ENCODE peak calls at places on chromosomes 12 and 14, in four cellular contexts. Y is left ventricle myocardium inferior; F is hypothalamus; T is stimulated activated CD8-positive, alpha-beta memory T cell treated with anti-CD3 and anti-CD28 coated beads, Interleukin-7, amount 100 ng/mL, for 4 hours. X is an unnamed sample.

GRCh38 chr14:32230181-32230580 is 27.1 kb upstream of the RNU6-8 start:
- DNase-seq in Y (no peak), F (no peak), T (no peak), X (peak; percentile 85)

GRCh38 chr12:31833541-31833840 is 104.7 kb upstream of the AMN1 start:
- DNase-seq in Y (no peak), F (no peak), T (no peak), X (peak; percentile 44)

GRCh38 chr14:96598332-96598928 is 96.2 kb downstream of the PAPOLA start:
- DNase-seq in Y (no peak), F (no peak), T (no peak), X (no peak)

GRCh38 chr14:105854600-105855245 is 328.3 kb downstream of the TMEM121 start:
- DNase-seq in Y (peak; percentile 5), F (no peak), T (no peak), X (no peak)

GRCh38 chr14:33686218-33686617 is 264.7 kb downstream of the EGLN3 start:
- DNase-seq in Y (no peak), F (no peak), T (no peak), X (peak; percentile 79)

GRCh38 chr14:75522224-75522764 is at the start of gene BATF:
- DNase-seq in Y (no peak), F (no peak), T (peak; percentile 64), X (peak; percentile 12)

GRCh38 chr12:121167232-121167820 is 34.6 kb downstream of the P2RX7 start:
- DNase-seq in Y (no peak), F (no peak), T (no peak), X (no peak)

GRCh38 chr14:100526632-100527031 is 60.6 kb downstream of the BEGAIN start:
- DNase-seq in Y (peak; percentile 3), F (no peak), T (no peak), X (no peak)

GRCh38 chr14:33702293-33702692 is 248.6 kb downstream of the EGLN3 start:
- DNase-seq in Y (no peak), F (no peak), T (no peak), X (no peak)

GRCh38 chr14:85731198-85731597 is 201.3 kb downstream of the FLRT2 start:
- DNase-seq in Y (peak; percentile 35), F (no peak), T (no peak), X (no peak)

GRCh38 chr14:102930138-102930752 is 7.8 kb downstream of the AMN start:
- DNase-seq in Y (no peak), F (no peak), T (no peak), X (no peak)

GRCh38 chr12:82874935-82875334 is 188.2 kb downstream of the TMTC2 start:
- DNase-seq in Y (no peak), F (no peak), T (no peak), X (peak; percentile 84)

GRCh38 chr14:103626150-103626850 is 2.7 kb upstream of the KLC1 start:
- DNase-seq in Y (no peak), F (no peak), T (no peak), X (no peak)

GRCh38 chr14:77099425-77100167 is 1.5 kb downstream of the CIPC start:
- DNase-seq in Y (no peak), F (peak; percentile 28), T (no peak), X (peak; percentile 40)

GRCh38 chr14:32399920-32400319 is 70.8 kb downstream of the AKAP6 start:
- DNase-seq in Y (no peak), F (no peak), T (no peak), X (no peak)

GRCh38 chr14:90555126-90556049 is 158.6 kb downstream of the CALM1 start:
- DNase-seq in Y (no peak), F (peak; percentile 45), T (no peak), X (no peak)

GRCh38 chr14:87813691-87814090 is 179.3 kb downstream of the GALC start:
- DNase-seq in Y (no peak), F (no peak), T (no peak), X (no peak)

GRCh38 chr12:34275129-34275528 is 252.8 kb downstream of the ALG10 start:
- DNase-seq in Y (no peak), F (no peak), T (no peak), X (no peak)

GRCh38 chr12:43444940-43445564 is 107.0 kb downstream of the ADAMTS20 start:
- DNase-seq in Y (no peak), F (peak; percentile 36), T (no peak), X (peak; percentile 70)